ENCODE peak calls at places on chromosomes 7 and 10, in eight cellular contexts. L is thoracic aorta, U is prostate gland, B is AG04450, Q is tibial artery, P is spleen, R is heart left ventricle, S is mammary epithelial cell. E is an unnamed sample. For H3K9me3, the result is how much of the 10 kb centered on the place peaks cover.

GRCh38 chr7:17910377-17910776 is 29.9 kb downstream of the SNX13 start:
- DNase-seq in L (no peak), U (no peak), B (no peak), Q (no peak), P (no peak), R (no peak), S (peak), E (no peak)

GRCh38 chr10:102634696-102635095 is 9.6 kb upstream of the TRIM8 start:
- DNase-seq in L (no peak), U (no peak), B (no peak), Q (no peak), P (no peak), R (no peak), S (peak), E (no peak)

GRCh38 chr7:70372768-70373241 is 759.1 kb upstream of the GALNT17 start:
- DNase-seq in L (no peak), U (no peak), B (no peak), Q (no peak), P (no peak), R (no peak), S (no peak), E (no peak)

GRCh38 chr10:104230490-104230889 is 1.7 kb downstream of the CFAP43 start:
- DNase-seq in L (no peak), U (no peak), B (no peak), Q (no peak), P (no peak), R (no peak), S (no peak), E (no peak)

GRCh38 chr10:6083523-6084475 is 5.0 kb upstream of the RBM17 start:
- DNase-seq in L (no peak), U (no peak), B (no peak), Q (no peak), P (no peak), R (no peak), S (no peak), E (no peak)

GRCh38 chr7:2399848-2400587 is 3.4 kb upstream of the CHST12 start:
- DNase-seq in L (peak), U (peak), B (peak), Q (peak), P (no peak), R (peak), S (peak), E (peak)

GRCh38 chr7:133940368-133940767 is 186.8 kb upstream of the LRGUK start:
- DNase-seq in L (no peak), U (no peak), B (no peak), Q (no peak), P (no peak), R (no peak), S (no peak), E (no peak)

GRCh38 chr10:30786906-30787305 is 157.4 kb upstream of the LYZL2 start:
- DNase-seq in L (no peak), U (no peak), B (no peak), Q (no peak), P (no peak), R (no peak), S (no peak), E (no peak)

GRCh38 chr10:123582084-123582989 is 83.8 kb upstream of the GPR26 start:
- DNase-seq in L (peak), U (peak), B (no peak), Q (peak), P (peak), R (peak), S (peak), E (peak)

GRCh38 chr7:152674860-152675760 is 831 bp downstream of the XRCC2 start:
- DNase-seq in L (no peak), U (no peak), B (peak), Q (no peak), P (no peak), R (no peak), S (peak), E (no peak)

GRCh38 chr7:47473499-47474210 is 108.3 kb downstream of the TNS3 start:
- DNase-seq in L (no peak), U (no peak), B (no peak), Q (peak), P (no peak), R (no peak), S (no peak), E (no peak)

GRCh38 chr7:151565541-151565940 is 45.8 kb upstream of the RHEB start:
- DNase-seq in L (no peak), U (no peak), B (no peak), Q (no peak), P (no peak), R (no peak), S (no peak), E (no peak)

GRCh38 chr7:130699686-130700085 is 13.3 kb upstream of the TSGA13 start:
- DNase-seq in L (no peak), U (no peak), B (no peak), Q (no peak), P (no peak), R (no peak), S (no peak), E (no peak)

GRCh38 chr7:100016209-100016901 is 959 bp downstream of the ZKSCAN1 start:
- DNase-seq in L (no peak), U (peak), B (no peak), Q (no peak), P (no peak), R (no peak), S (peak), E (no peak)

GRCh38 chr10:122476034-122476695 is 14.8 kb downstream of the HTRA1 start:
- DNase-seq in L (no peak), U (no peak), B (no peak), Q (no peak), P (no peak), R (no peak), S (peak), E (no peak)

GRCh38 chr10:5043716-5044115 is 40.1 kb upstream of the AKR1C2 start:
- DNase-seq in L (no peak), U (peak), B (no peak), Q (no peak), P (no peak), R (no peak), S (no peak), E (no peak)

GRCh38 chr10:94042001-94042813 is 48.5 kb downstream of the PLCE1 start:
- DNase-seq in L (no peak), U (no peak), B (peak), Q (no peak), P (no peak), R (no peak), S (peak), E (no peak)

GRCh38 chr10:98128802-98129201 is 5.7 kb upstream of the R3HCC1L start:
- DNase-seq in L (no peak), U (no peak), B (no peak), Q (no peak), P (no peak), R (no peak), S (no peak), E (no peak)

GRCh38 chr10:79404231-79404609 is 41.2 kb downstream of the ZCCHC24 start:
- DNase-seq in L (no peak), U (no peak), B (peak), Q (peak), P (peak), R (peak), S (peak), E (peak)

GRCh38 chr7:6423942-6424701 is 23.6 kb downstream of the DAGLB start:
- DNase-seq in L (no peak), U (no peak), B (no peak), Q (no peak), P (peak), R (peak), S (peak), E (peak)

GRCh38 chr10:32377458-32378370 is 30.8 kb upstream of the EPC1 start:
- DNase-seq in L (no peak), U (no peak), B (no peak), Q (no peak), P (no peak), R (no peak), S (peak), E (no peak)

GRCh38 chr10:22365233-22365632 is 19.9 kb downstream of the SPAG6 start:
- DNase-seq in L (no peak), U (no peak), B (no peak), Q (no peak), P (no peak), R (no peak), S (no peak), E (no peak)

GRCh38 chr10:49368256-49368655 is 27.6 kb downstream of the DRGX start:
- DNase-seq in L (no peak), U (no peak), B (no peak), Q (no peak), P (no peak), R (no peak), S (no peak), E (no peak)

GRCh38 chr10:3811331-3811870 is 26.4 kb upstream of the KLF6 start:
- DNase-seq in L (no peak), U (peak), B (no peak), Q (no peak), P (no peak), R (no peak), S (peak), E (no peak)

GRCh38 chr7:368651-369475 is 78.9 kb downstream of the FOXL3 start:
- DNase-seq in L (no peak), U (peak), B (no peak), Q (no peak), P (peak), R (no peak), S (peak), E (no peak)

GRCh38 chr10:78944658-78945333 is 124.0 kb upstream of the ZMIZ1 start:
- DNase-seq in L (no peak), U (no peak), B (peak), Q (peak), P (no peak), R (peak), S (peak), E (no peak)

GRCh38 chr10:6482737-6483362 is 97.2 kb downstream of the PRKCQ start:
- DNase-seq in L (no peak), U (no peak), B (no peak), Q (no peak), P (no peak), R (no peak), S (no peak), E (no peak)

GRCh38 chr10:71486465-71487114 is 89.9 kb downstream of the CDH23 start:
- DNase-seq in L (no peak), U (peak), B (no peak), Q (peak), P (peak), R (peak), S (peak), E (peak)

GRCh38 chr10:124232686-124233545 is 139.5 kb upstream of the CHST15 start:
- DNase-seq in L (no peak), U (no peak), B (no peak), Q (no peak), P (no peak), R (no peak), S (no peak), E (no peak)

GRCh38 chr7:63887031-63887430 is 111.6 kb upstream of the ZNF722 start:
- DNase-seq in L (no peak), U (no peak), B (no peak), Q (no peak), P (no peak), R (no peak), S (no peak), E (no peak)
- H3K9me3 ChIP-seq in L (under half), U (under half), B (half or more), Q (half or more), P (under half), R (half or more), S (half or more), E (under half)

DNA sequence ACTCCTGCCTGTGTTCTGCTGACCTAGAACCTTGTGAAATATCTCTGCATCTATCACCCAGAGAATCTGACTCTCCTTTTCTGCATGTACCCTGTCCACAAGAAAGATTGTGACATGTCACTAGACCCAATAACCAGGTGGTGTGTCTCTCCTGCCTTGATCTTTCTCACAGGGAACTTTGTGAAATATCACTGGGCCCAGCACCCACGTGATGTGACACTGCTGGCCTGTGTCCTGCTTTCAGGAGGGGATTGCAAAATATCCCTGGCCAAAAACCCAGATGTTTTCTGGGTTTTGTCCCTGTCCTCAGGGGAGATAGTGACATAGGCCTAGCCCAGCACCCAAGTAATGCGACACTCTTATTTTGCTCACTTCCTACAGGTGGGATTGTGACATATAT is 10.1 kb upstream of the ZNF107 start:
- DNase-seq in L (no peak), U (no peak), B (no peak), Q (no peak), P (no peak), R (no peak), S (no peak), E (no peak)
- H3K9me3 ChIP-seq in L (under half), U (under half), B (under half), Q (under half), P (under half), R (under half), S (under half), E (under half)

GRCh38 chr10:131845505-131846223 is 55.1 kb upstream of the PPP2R2D start:
- DNase-seq in L (no peak), U (no peak), B (no peak), Q (peak), P (peak), R (peak), S (no peak), E (no peak)

GRCh38 chr10:131846224-131847101 is 54.3 kb upstream of the PPP2R2D start:
- DNase-seq in L (no peak), U (no peak), B (no peak), Q (peak), P (peak), R (peak), S (no peak), E (no peak)

GRCh38 chr10:131843881-131844284 is 56.9 kb upstream of the PPP2R2D start:
- DNase-seq in L (no peak), U (no peak), B (no peak), Q (peak), P (peak), R (peak), S (no peak), E (no peak)

GRCh38 chr10:131843089-131843595 is 57.7 kb upstream of the PPP2R2D start:
- DNase-seq in L (no peak), U (no peak), B (no peak), Q (no peak), P (peak), R (no peak), S (no peak), E (no peak)

GRCh38 chr10:131844546-131845084 is 56.2 kb upstream of the PPP2R2D start:
- DNase-seq in L (no peak), U (no peak), B (no peak), Q (peak), P (peak), R (peak), S (no peak), E (no peak)
- H3K9me3 ChIP-seq in L (under half), U (under half), B (half or more), Q (under half), P (under half), R (under half), S (under half), E (under half)

DNA sequence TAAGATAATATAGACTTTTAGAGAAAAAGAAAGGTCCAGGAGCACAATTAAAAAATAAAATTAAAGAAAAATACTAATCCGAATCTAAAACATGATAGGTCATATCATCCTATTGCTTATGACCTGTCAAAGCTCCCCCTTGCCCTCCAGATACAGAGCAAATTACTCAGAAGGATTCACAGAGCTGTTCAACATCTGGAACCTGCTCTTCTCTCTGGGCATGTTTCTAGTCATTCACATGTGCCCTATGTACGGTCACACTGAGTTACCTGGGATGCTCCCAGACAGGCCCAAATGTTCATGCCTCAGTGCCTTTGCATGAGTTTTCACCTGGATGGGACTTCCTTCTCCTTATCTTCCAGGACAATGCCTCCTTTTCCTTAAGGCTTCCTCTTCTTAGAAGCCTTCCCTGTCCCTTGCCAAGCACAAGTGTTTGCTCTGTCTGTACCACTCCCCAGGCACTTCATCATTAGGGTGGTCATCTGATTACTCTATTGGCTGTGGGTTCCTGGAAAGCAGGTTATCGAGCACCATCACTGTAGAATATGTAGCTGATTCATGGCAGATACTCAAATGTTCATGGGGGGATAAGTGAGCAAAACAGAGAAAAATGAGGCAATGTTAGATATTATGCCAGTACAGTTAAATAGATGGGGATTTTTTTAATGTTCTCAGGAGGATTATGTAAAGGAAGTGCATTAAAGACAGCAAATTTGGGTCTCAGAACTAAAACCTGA is 12.0 kb upstream of the AOAH start:
- DNase-seq in L (no peak), U (no peak), B (no peak), Q (no peak), P (no peak), R (no peak), S (no peak), E (no peak)
- H3K9me3 ChIP-seq in L (under half), U (under half), B (under half), Q (under half), P (under half), R (under half), S (under half), E (under half)

GRCh38 chr10:113213041-113213440 is 263.0 kb downstream of the TCF7L2 start:
- DNase-seq in L (no peak), U (no peak), B (no peak), Q (no peak), P (no peak), R (no peak), S (peak), E (no peak)
- H3K9me3 ChIP-seq in L (under half), U (under half), B (under half), Q (under half), P (under half), R (under half), S (under half), E (under half)

GRCh38 chr7:149725426-149725821 is 48.0 kb downstream of the ZNF467 start:
- DNase-seq in L (no peak), U (no peak), B (no peak), Q (peak), P (no peak), R (no peak), S (no peak), E (no peak)

GRCh38 chr7:149727053-149727452 is 46.3 kb downstream of the ZNF467 start:
- DNase-seq in L (no peak), U (peak), B (no peak), Q (no peak), P (peak), R (no peak), S (no peak), E (no peak)

GRCh38 chr7:149727541-149728476 is 45.6 kb downstream of the ZNF467 start:
- DNase-seq in L (no peak), U (peak), B (no peak), Q (no peak), P (peak), R (no peak), S (no peak), E (no peak)

GRCh38 chr7:149724661-149725425 is 48.5 kb downstream of the ZNF467 start:
- DNase-seq in L (no peak), U (no peak), B (no peak), Q (no peak), P (peak), R (no peak), S (no peak), E (no peak)

DNA sequence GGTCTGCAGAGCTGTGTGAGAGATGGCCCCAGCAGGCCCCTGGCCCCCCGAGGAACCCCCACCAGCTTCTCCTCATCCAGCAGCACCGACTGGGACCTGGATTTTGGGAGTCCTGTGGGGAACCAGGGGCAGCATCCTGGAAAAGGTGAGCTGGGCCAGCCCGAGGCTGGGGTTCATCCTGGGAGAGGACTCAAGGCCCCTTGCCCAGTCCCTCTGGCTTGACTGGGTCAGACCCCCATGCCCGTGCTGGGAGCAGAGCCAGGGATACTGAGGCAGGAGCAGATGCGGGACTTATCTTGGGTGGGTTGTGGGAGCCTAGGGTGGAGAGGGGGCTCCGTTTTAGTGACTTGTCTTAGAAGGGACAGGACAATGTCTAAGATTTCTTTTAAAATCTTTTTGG is 47.5 kb downstream of the ZNF467 start:
- DNase-seq in L (no peak), U (no peak), B (no peak), Q (no peak), P (peak), R (no peak), S (no peak), E (no peak)
- H3K9me3 ChIP-seq in L (under half), U (under half), B (under half), Q (under half), P (under half), R (under half), S (under half), E (under half)

GRCh38 chr10:112175409-112175808 is 8.2 kb downstream of the GPAM start:
- DNase-seq in L (no peak), U (no peak), B (no peak), Q (no peak), P (no peak), R (no peak), S (no peak), E (no peak)
- H3K9me3 ChIP-seq in L (under half), U (under half), B (under half), Q (under half), P (under half), R (under half), S (under half), E (under half)